ENCODE peak calls at places on chromosomes 1 and 21, in ten cellular contexts. A, J, T, Q, Y, X, N, P, R and W are unnamed samples.

GRCh38 chr1:153938996-153939395 is 7.5 kb downstream of the DENND4B start:
- DNase-seq in A (no peak), J (no peak), T (no peak), Q (peak), Y (no peak), X (no peak), N (no peak), P (no peak), R (no peak), W (no peak)

GRCh38 chr21:44618909-44619308 is 7.0 kb downstream of the KRTAP10-8 start:
- DNase-seq in A (no peak), J (peak), T (no peak), Q (no peak), Y (no peak), X (no peak), N (no peak), P (no peak), R (no peak), W (no peak)

GRCh38 chr1:159132271-159132881 is 39.0 kb upstream of the CADM3 start:
- DNase-seq in A (peak), J (no peak), T (peak), Q (peak), Y (peak), X (peak), N (peak), P (peak), R (peak), W (peak)

GRCh38 chr1:91842563-91842962 is 43.4 kb downstream of the TGFBR3 start:
- DNase-seq in A (no peak), J (no peak), T (no peak), Q (no peak), Y (no peak), X (no peak), N (no peak), P (no peak), R (no peak), W (no peak)

GRCh38 chr1:109170051-109170775 is 43.5 kb upstream of the SARS1 start:
- DNase-seq in A (no peak), J (no peak), T (peak), Q (no peak), Y (no peak), X (no peak), N (no peak), P (no peak), R (no peak), W (no peak)

GRCh38 chr1:47030170-47030805 is 6.8 kb downstream of the CYP4X1 start:
- DNase-seq in A (no peak), J (peak), T (peak), Q (no peak), Y (peak), X (no peak), N (no peak), P (no peak), R (no peak), W (no peak)

GRCh38 chr1:98704474-98704873 is 43.0 kb downstream of the SNX7 start:
- DNase-seq in A (no peak), J (no peak), T (peak), Q (peak), Y (peak), X (peak), N (peak), P (no peak), R (no peak), W (no peak)

GRCh38 chr1:46131727-46132528 is 501 bp downstream of the PIK3R3 start:
- DNase-seq in A (peak), J (no peak), T (peak), Q (peak), Y (peak), X (no peak), N (peak), P (no peak), R (peak), W (no peak)

GRCh38 chr1:178702141-178702540 is 22.9 kb upstream of the RALGPS2 start:
- DNase-seq in A (no peak), J (no peak), T (peak), Q (no peak), Y (peak), X (no peak), N (no peak), P (no peak), R (no peak), W (no peak)

GRCh38 chr1:224498574-224499170 is 64.1 kb upstream of the WDR26 start:
- DNase-seq in A (peak), J (no peak), T (peak), Q (no peak), Y (no peak), X (peak), N (peak), P (no peak), R (peak), W (no peak)

GRCh38 chr1:197909346-197909745 is 6.9 kb downstream of the C1orf53 start:
- DNase-seq in A (no peak), J (no peak), T (no peak), Q (no peak), Y (no peak), X (no peak), N (no peak), P (no peak), R (no peak), W (no peak)

GRCh38 chr1:77762072-77762476 is 2.4 kb upstream of the USP33 start:
- DNase-seq in A (peak), J (no peak), T (peak), Q (no peak), Y (peak), X (no peak), N (no peak), P (no peak), R (no peak), W (no peak)

GRCh38 chr1:184030433-184031126 is 6.9 kb downstream of the COLGALT2 start:
- DNase-seq in A (no peak), J (no peak), T (no peak), Q (no peak), Y (no peak), X (no peak), N (no peak), P (no peak), R (no peak), W (no peak)

GRCh38 chr1:153260980-153261792 is 1.7 kb downstream of the LORICRIN start:
- DNase-seq in A (peak), J (peak), T (peak), Q (peak), Y (peak), X (peak), N (peak), P (no peak), R (peak), W (no peak)

GRCh38 chr1:203354246-203354645 is 3.3 kb upstream of the FMOD start:
- DNase-seq in A (no peak), J (no peak), T (no peak), Q (no peak), Y (peak), X (no peak), N (no peak), P (no peak), R (no peak), W (no peak)

GRCh38 chr1:67230539-67230938 is 64.3 kb downstream of the IL23R start:
- DNase-seq in A (no peak), J (no peak), T (no peak), Q (no peak), Y (no peak), X (no peak), N (no peak), P (no peak), R (no peak), W (no peak)

GRCh38 chr1:53139911-53140310 is 2.5 kb downstream of the SLC1A7 start:
- DNase-seq in A (no peak), J (peak), T (peak), Q (no peak), Y (peak), X (no peak), N (no peak), P (no peak), R (no peak), W (no peak)

GRCh38 chr1:98119793-98120192 is 199.0 kb upstream of the DPYD start:
- DNase-seq in A (peak), J (no peak), T (peak), Q (no peak), Y (peak), X (peak), N (peak), P (no peak), R (peak), W (no peak)

GRCh38 chr1:23909412-23909811 is 3.8 kb downstream of the CNR2 start:
- DNase-seq in A (no peak), J (no peak), T (no peak), Q (no peak), Y (no peak), X (no peak), N (no peak), P (no peak), R (no peak), W (no peak)

GRCh38 chr1:18632218-18632588 is 1.6 kb downstream of the PAX7 start:
- DNase-seq in A (no peak), J (no peak), T (no peak), Q (no peak), Y (no peak), X (no peak), N (peak), P (no peak), R (no peak), W (no peak)

GRCh38 chr21:46033410-46034404 is 52.1 kb downstream of the COL6A1 start:
- DNase-seq in A (no peak), J (no peak), T (no peak), Q (peak), Y (no peak), X (no peak), N (no peak), P (no peak), R (no peak), W (peak)

GRCh38 chr1:58818991-58819390 is 35.1 kb upstream of the JUN start:
- DNase-seq in A (no peak), J (no peak), T (no peak), Q (no peak), Y (no peak), X (no peak), N (no peak), P (no peak), R (no peak), W (no peak)

DNA sequence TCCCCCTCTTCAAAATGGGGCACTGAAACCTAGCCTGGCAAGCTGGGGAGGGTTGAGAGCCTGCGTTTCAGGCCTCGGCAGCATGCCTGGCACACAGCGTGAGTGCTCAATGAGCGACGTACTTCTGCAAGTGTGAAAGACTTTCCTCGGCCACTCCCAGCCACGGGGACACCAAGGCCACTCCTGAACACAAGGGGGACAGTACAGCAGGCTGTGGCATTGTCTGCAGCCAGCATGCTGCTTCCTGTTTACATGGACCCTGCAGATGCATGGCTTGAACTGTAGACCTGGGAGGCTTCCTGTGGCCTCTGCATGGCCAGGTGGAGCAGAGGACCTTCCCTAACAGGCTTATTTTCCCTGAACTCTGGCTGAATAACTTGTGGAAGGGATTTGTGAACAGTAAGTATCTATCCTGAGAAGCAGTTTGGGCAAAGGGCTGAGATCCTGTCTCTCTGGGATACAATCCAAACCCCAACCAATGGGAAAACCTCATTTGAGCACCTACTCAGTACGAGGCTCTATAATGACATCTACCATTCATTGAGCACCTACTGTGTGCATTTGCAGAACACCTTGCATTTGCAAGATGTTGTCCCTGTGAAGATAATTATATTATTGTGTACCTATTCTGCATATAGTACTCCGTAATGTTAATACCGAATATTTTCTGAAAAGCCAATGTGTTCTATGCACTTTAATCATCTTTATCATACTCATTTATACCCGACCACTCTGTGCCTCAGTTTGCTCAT is 9.9 kb upstream of the HSPG2 start:
- DNase-seq in A (no peak), J (no peak), T (no peak), Q (no peak), Y (no peak), X (no peak), N (peak), P (no peak), R (no peak), W (no peak)
- TF ChIP-seq CTCF in A (no peak), J (no peak), T (no peak), Q (no peak), Y (no peak), X (no peak), N (no peak), P (no peak), R (no peak), W (no peak)

GRCh38 chr21:29987762-29988161 is 48.0 kb upstream of the GRIK1 start:
- DNase-seq in A (no peak), J (no peak), T (no peak), Q (no peak), Y (no peak), X (no peak), N (no peak), P (no peak), R (no peak), W (no peak)
- TF ChIP-seq CTCF in A (no peak), J (no peak), T (no peak), Q (no peak), Y (no peak), X (no peak), N (no peak), P (no peak), R (no peak), W (no peak)

GRCh38 chr1:55639526-55639925 is 424.4 kb upstream of the USP24 start:
- DNase-seq in A (no peak), J (peak), T (no peak), Q (no peak), Y (no peak), X (no peak), N (no peak), P (no peak), R (no peak), W (no peak)
- TF ChIP-seq CTCF in A (no peak), J (no peak), T (no peak), Q (no peak), Y (no peak), X (no peak), N (no peak), P (no peak), R (no peak), W (no peak)

DNA sequence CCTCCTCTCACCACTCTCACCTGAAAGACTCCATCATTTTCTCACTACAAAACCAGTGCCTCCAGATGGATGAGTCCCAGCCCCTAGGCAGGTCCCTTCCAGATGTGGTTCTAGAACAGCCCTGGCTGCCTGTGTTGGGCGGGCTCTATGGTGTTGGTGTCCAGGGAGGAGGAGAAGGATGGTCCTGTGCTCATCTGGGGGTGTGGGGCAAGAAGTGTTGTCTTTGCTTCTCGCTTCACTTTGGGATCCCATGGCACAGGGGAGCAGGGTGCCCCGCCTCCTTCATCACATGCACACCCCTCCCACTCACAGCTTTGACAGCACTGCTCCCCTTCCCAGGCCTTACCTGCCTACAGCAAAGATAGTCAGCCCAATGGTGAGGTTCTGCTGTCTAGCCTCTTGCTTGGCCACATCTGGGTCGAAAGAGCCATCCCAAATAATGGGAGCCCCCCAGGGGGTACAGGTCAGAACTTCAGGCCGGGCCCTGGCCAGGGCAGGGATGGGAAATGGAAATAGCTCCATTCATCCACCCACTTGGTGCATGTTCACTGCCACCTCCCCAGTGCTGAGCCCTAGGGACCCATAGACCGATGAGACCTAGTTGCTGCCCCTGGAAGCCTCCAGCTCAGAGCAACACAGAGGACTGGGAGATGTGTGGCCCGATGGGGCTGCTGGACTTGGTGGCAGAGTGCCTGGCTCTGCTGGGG is 9.0 kb downstream of the A3GALT2 start:
- DNase-seq in A (no peak), J (no peak), T (no peak), Q (no peak), Y (no peak), X (no peak), N (no peak), P (no peak), R (no peak), W (no peak)
- TF ChIP-seq CTCF in A (no peak), J (no peak), T (no peak), Q (no peak), Y (no peak), X (no peak), N (no peak), P (no peak), R (no peak), W (no peak)

DNA sequence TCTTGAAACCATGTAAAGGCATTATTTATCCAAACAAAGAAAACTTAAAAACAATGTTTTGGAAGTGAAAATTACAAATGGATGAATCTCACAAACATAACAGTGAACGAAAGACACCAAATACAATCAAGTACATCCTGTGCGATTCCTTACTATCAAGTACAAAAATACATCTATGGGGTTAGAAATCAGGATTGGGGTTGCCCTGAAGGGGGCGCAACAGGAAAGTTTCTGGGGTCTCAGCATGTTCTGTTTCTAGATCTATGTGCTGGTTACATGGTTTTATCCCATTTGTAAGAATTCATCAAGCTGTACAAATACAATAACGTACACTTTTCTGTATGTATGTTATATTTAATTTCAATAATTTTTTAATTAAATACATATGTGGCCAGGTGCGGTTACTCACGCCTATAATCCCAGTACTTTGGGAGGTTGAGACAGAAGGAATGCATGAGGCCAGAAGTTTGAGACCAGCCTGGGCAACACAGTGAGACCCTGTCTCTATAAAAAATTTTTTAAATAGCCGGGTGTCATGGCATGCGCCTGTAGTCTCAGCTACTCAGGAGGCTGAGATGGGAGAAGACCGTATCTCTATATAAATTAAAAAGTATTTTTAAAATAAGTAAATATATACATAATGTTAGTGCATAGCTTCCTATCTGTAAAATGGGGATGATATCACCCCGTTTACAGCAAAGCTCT is 121.5 kb upstream of the SOD1 start:
- DNase-seq in A (no peak), J (no peak), T (no peak), Q (no peak), Y (no peak), X (peak), N (peak), P (no peak), R (no peak), W (no peak)
- TF ChIP-seq CTCF in A (no peak), J (no peak), T (peak), Q (no peak), Y (peak), X (peak), N (peak), P (no peak), R (no peak), W (peak)

DNA sequence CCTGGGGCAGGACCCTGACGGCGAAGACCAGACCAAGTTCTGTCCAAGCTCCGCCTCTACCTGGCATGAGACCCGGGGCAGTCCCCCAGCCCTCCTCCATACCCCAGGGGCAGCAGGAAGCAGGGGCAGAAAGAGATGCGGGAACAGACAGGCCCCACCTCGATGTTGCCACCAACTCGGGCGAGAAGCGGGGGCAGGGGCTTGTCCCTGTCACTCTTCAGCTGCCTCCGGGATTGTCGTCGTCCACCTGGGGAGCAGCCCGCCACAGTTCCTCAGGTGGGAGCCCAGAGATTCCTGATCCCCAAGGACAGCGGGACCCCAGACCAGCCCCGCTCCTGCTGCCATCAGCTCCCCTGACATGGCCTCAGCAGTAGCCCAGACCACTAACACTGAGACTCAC is 54.8 kb downstream of the CHD5 start:
- DNase-seq in A (no peak), J (no peak), T (no peak), Q (no peak), Y (no peak), X (no peak), N (no peak), P (no peak), R (no peak), W (no peak)
- TF ChIP-seq CTCF in A (no peak), J (no peak), T (no peak), Q (no peak), Y (no peak), X (no peak), N (no peak), P (no peak), R (no peak), W (no peak)

GRCh38 chr1:231478800-231479199 is 49.7 kb upstream of the TSNAX start:
- DNase-seq in A (no peak), J (no peak), T (no peak), Q (no peak), Y (no peak), X (no peak), N (peak), P (no peak), R (no peak), W (no peak)
- TF ChIP-seq CTCF in A (no peak), J (no peak), T (no peak), Q (no peak), Y (no peak), X (no peak), N (no peak), P (no peak), R (no peak), W (no peak)

GRCh38 chr1:21539933-21540332 is 30.7 kb downstream of the ALPL start:
- DNase-seq in A (peak), J (no peak), T (no peak), Q (no peak), Y (no peak), X (peak), N (peak), P (peak), R (peak), W (no peak)
- TF ChIP-seq CTCF in A (no peak), J (no peak), T (peak), Q (no peak), Y (peak), X (peak), N (peak), P (no peak), R (no peak), W (peak)

DNA sequence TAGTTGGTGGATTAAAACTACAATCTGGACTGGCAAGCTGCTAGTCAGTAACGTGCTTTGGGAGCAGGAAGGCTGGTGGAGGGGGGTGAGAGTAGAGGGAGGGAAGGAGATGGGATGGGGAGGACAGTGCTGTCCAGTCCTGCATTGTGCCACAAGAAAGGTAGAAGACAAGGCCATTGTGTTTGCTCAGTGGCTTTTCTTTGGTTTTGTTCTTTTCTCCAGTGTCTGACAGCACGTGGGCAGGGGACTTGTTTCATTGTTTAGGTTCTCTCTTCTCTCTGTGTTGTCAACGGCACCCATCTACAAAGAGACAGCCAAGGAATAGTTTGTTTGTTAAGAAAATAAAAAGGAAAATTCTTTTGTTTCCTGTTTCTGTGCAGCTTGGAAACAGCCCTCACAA is 362.8 kb upstream of the PLXNA2 start:
- DNase-seq in A (no peak), J (no peak), T (no peak), Q (no peak), Y (no peak), X (no peak), N (no peak), P (no peak), R (no peak), W (no peak)
- TF ChIP-seq CTCF in A (no peak), J (no peak), T (no peak), Q (no peak), Y (no peak), X (no peak), N (no peak), P (no peak), R (no peak), W (no peak)